ENCODE peak calls at places on chromosomes 11 and 22, in six cellular contexts. One of them, this sample, is unnamed.

GRCh38 chr11:83827940-83828554 is 541.9 kb upstream of the CCDC90B start:
- DNase-seq in GM23248: peak
- DNase-seq in fibroblast of gingiva: peak
- DNase-seq in psoas muscle: no peak
- DNase-seq in nucleus accumbens: no peak
- DNase-seq in amniotic epithelial cell: peak
- DNase-seq in this sample: no peak

GRCh38 chr22:26658161-26658560 is 773 bp downstream of the MIAT start:
- DNase-seq in GM23248: peak
- DNase-seq in amniotic epithelial cell: no peak
- DNase-seq in nucleus accumbens: no peak
- DNase-seq in psoas muscle: no peak
- DNase-seq in fibroblast of gingiva: no peak
- DNase-seq in this sample: no peak

GRCh38 chr22:17754233-17754925 is 19.9 kb downstream of the BID start:
- DNase-seq in fibroblast of gingiva: no peak
- DNase-seq in nucleus accumbens: no peak
- DNase-seq in amniotic epithelial cell: peak
- DNase-seq in GM23248: no peak
- DNase-seq in psoas muscle: no peak
- DNase-seq in this sample: no peak

GRCh38 chr11:67628710-67629385 is 889 bp downstream of the NUDT8 start:
- DNase-seq in fibroblast of gingiva: no peak
- DNase-seq in nucleus accumbens: no peak
- DNase-seq in amniotic epithelial cell: no peak
- DNase-seq in psoas muscle: no peak
- DNase-seq in GM23248: no peak
- DNase-seq in this sample: no peak

GRCh38 chr11:13152736-13153541 is 124.7 kb upstream of the BMAL1 start:
- DNase-seq in nucleus accumbens: no peak
- DNase-seq in psoas muscle: no peak
- DNase-seq in GM23248: peak
- DNase-seq in amniotic epithelial cell: peak
- DNase-seq in fibroblast of gingiva: peak
- DNase-seq in this sample: no peak

GRCh38 chr11:71236836-71237475 is 15.4 kb downstream of the SHANK2 start:
- DNase-seq in fibroblast of gingiva: no peak
- DNase-seq in amniotic epithelial cell: no peak
- DNase-seq in nucleus accumbens: no peak
- DNase-seq in psoas muscle: no peak
- DNase-seq in GM23248: no peak
- DNase-seq in this sample: no peak

GRCh38 chr22:48939441-48940265 is 888.0 kb downstream of the BRD1 start:
- DNase-seq in nucleus accumbens: no peak
- DNase-seq in psoas muscle: no peak
- DNase-seq in fibroblast of gingiva: no peak
- DNase-seq in GM23248: no peak
- DNase-seq in amniotic epithelial cell: no peak
- DNase-seq in this sample: no peak

GRCh38 chr11:20353829-20354434 is 9.6 kb upstream of the HTATIP2 start:
- DNase-seq in fibroblast of gingiva: no peak
- DNase-seq in amniotic epithelial cell: peak
- DNase-seq in psoas muscle: no peak
- DNase-seq in nucleus accumbens: peak
- DNase-seq in GM23248: peak
- DNase-seq in this sample: no peak

GRCh38 chr11:114820621-114821020 is 142.3 kb downstream of the NXPE2 start:
- DNase-seq in fibroblast of gingiva: no peak
- DNase-seq in GM23248: no peak
- DNase-seq in nucleus accumbens: no peak
- DNase-seq in amniotic epithelial cell: no peak
- DNase-seq in psoas muscle: no peak
- DNase-seq in this sample: no peak

GRCh38 chr22:19519041-19519926 is 4.9 kb downstream of the CLDN5 start:
- DNase-seq in nucleus accumbens: no peak
- DNase-seq in GM23248: no peak
- DNase-seq in amniotic epithelial cell: no peak
- DNase-seq in psoas muscle: no peak
- DNase-seq in fibroblast of gingiva: no peak
- DNase-seq in this sample: no peak

GRCh38 chr22:19981171-19981960 is 35.3 kb downstream of the ARVCF start:
- DNase-seq in amniotic epithelial cell: no peak
- DNase-seq in fibroblast of gingiva: no peak
- DNase-seq in psoas muscle: peak
- DNase-seq in GM23248: no peak
- DNase-seq in nucleus accumbens: no peak
- DNase-seq in this sample: no peak

GRCh38 chr11:125201525-125202121 is 37.1 kb downstream of the PKNOX2 start:
- DNase-seq in amniotic epithelial cell: no peak
- DNase-seq in GM23248: no peak
- DNase-seq in psoas muscle: peak
- DNase-seq in fibroblast of gingiva: no peak
- DNase-seq in nucleus accumbens: peak
- DNase-seq in this sample: no peak

GRCh38 chr22:27937453-27937852 is 18.4 kb upstream of the PITPNB start:
- DNase-seq in nucleus accumbens: no peak
- DNase-seq in psoas muscle: no peak
- DNase-seq in GM23248: no peak
- DNase-seq in fibroblast of gingiva: no peak
- DNase-seq in amniotic epithelial cell: no peak
- DNase-seq in this sample: no peak

GRCh38 chr11:12727556-12728070 is 53.4 kb downstream of the TEAD1 start:
- DNase-seq in amniotic epithelial cell: peak
- DNase-seq in psoas muscle: no peak
- DNase-seq in GM23248: peak
- DNase-seq in nucleus accumbens: no peak
- DNase-seq in fibroblast of gingiva: no peak
- DNase-seq in this sample: no peak

GRCh38 chr11:73310661-73311393 is 2.8 kb downstream of the ARHGEF17 start:
- DNase-seq in fibroblast of gingiva: no peak
- DNase-seq in GM23248: no peak
- DNase-seq in nucleus accumbens: no peak
- DNase-seq in amniotic epithelial cell: no peak
- DNase-seq in psoas muscle: peak
- DNase-seq in this sample: no peak

GRCh38 chr22:37331034-37331428 is 48.7 kb downstream of the CYTH4 start:
- DNase-seq in nucleus accumbens: no peak
- DNase-seq in GM23248: peak
- DNase-seq in fibroblast of gingiva: no peak
- DNase-seq in psoas muscle: no peak
- DNase-seq in amniotic epithelial cell: peak
- DNase-seq in this sample: no peak

GRCh38 chr22:24982301-24983056 is 30.0 kb downstream of the KIAA1671 start:
- DNase-seq in fibroblast of gingiva: no peak
- DNase-seq in nucleus accumbens: no peak
- DNase-seq in amniotic epithelial cell: no peak
- DNase-seq in GM23248: peak
- DNase-seq in psoas muscle: no peak
- DNase-seq in this sample: no peak

GRCh38 chr11:36156486-36157150 is 132.6 kb downstream of the COMMD9 start:
- DNase-seq in nucleus accumbens: no peak
- DNase-seq in GM23248: peak
- DNase-seq in amniotic epithelial cell: peak
- DNase-seq in fibroblast of gingiva: peak
- DNase-seq in psoas muscle: no peak
- DNase-seq in this sample: no peak

GRCh38 chr22:49934144-49934890 is 15.9 kb downstream of the CRELD2 start:
- DNase-seq in GM23248: peak
- DNase-seq in fibroblast of gingiva: peak
- DNase-seq in nucleus accumbens: peak
- DNase-seq in psoas muscle: peak
- DNase-seq in amniotic epithelial cell: peak
- DNase-seq in this sample: no peak

GRCh38 chr11:6615882-6616585 is 3.2 kb downstream of the TPP1 start:
- DNase-seq in psoas muscle: no peak
- DNase-seq in fibroblast of gingiva: no peak
- DNase-seq in amniotic epithelial cell: no peak
- DNase-seq in GM23248: peak
- DNase-seq in nucleus accumbens: no peak
- DNase-seq in this sample: no peak

GRCh38 chr22:39486951-39487825 is 14.9 kb upstream of the MIEF1 start:
- DNase-seq in psoas muscle: peak
- DNase-seq in nucleus accumbens: no peak
- DNase-seq in GM23248: peak
- DNase-seq in amniotic epithelial cell: no peak
- DNase-seq in fibroblast of gingiva: no peak
- DNase-seq in this sample: no peak

GRCh38 chr11:75429902-75430691 is 2.9 kb downstream of the KLHL35 start:
- DNase-seq in fibroblast of gingiva: peak
- DNase-seq in GM23248: peak
- DNase-seq in psoas muscle: peak
- DNase-seq in nucleus accumbens: peak
- DNase-seq in amniotic epithelial cell: peak
- DNase-seq in this sample: peak

GRCh38 chr11:68430801-68431200 is 29.8 kb upstream of the PPP6R3 start:
- DNase-seq in nucleus accumbens: no peak
- DNase-seq in fibroblast of gingiva: no peak
- DNase-seq in psoas muscle: no peak
- DNase-seq in GM23248: no peak
- DNase-seq in amniotic epithelial cell: no peak
- DNase-seq in this sample: no peak

GRCh38 chr22:27238935-27239510 is 562.5 kb downstream of the MN1 start:
- DNase-seq in amniotic epithelial cell: peak
- DNase-seq in fibroblast of gingiva: no peak
- DNase-seq in psoas muscle: peak
- DNase-seq in nucleus accumbens: no peak
- DNase-seq in GM23248: peak
- DNase-seq in this sample: no peak

GRCh38 chr22:45534339-45535192 is 31.9 kb downstream of the FBLN1 start:
- DNase-seq in amniotic epithelial cell: peak
- DNase-seq in psoas muscle: no peak
- DNase-seq in fibroblast of gingiva: peak
- DNase-seq in nucleus accumbens: no peak
- DNase-seq in GM23248: no peak
- DNase-seq in this sample: no peak

GRCh38 chr11:15816270-15816871 is 540.0 kb downstream of the SOX6 start:
- DNase-seq in nucleus accumbens: no peak
- DNase-seq in GM23248: peak
- DNase-seq in fibroblast of gingiva: peak
- DNase-seq in amniotic epithelial cell: peak
- DNase-seq in psoas muscle: no peak
- DNase-seq in this sample: no peak

This sample was measured in activated T-helper 1 cell treated with Interleukin-2 at 50 U/mL for 16 hours.